ENCODE peak calls at places on chromosomes 12 and 14, in six cellular contexts. H is NCI-H1694 treated with DMSO at 0.1 percent for 48 hours, T is foreskin fibroblast, F is left cardiac atrium, A is stomach, M is thoracic aorta. L is an unnamed sample.

GRCh38 chr12:117126335-117126734 is 27.1 kb upstream of the TESC start:
- DNase-seq in H (no peak), T (no peak), F (no peak), A (no peak), M (no peak), L (no peak)

GRCh38 chr14:31550589-31550988 is 10.6 kb upstream of the NUBPL start:
- DNase-seq in H (no peak), T (no peak), F (no peak), A (no peak), M (no peak), L (no peak)

GRCh38 chr14:90781876-90782275 is 34.4 kb downstream of the TTC7B start:
- DNase-seq in H (no peak), T (no peak), F (no peak), A (no peak), M (no peak), L (no peak)

GRCh38 chr12:442235-442884 is 17.4 kb upstream of the B4GALNT3 start:
- DNase-seq in H (peak), T (peak), F (peak), A (peak), M (no peak), L (peak)

GRCh38 chr14:102285106-102285505 is 19.9 kb downstream of the MOK start:
- DNase-seq in H (no peak), T (no peak), F (no peak), A (no peak), M (no peak), L (no peak)

GRCh38 chr14:58747181-58747580 is 109.4 kb downstream of the DACT1 start:
- DNase-seq in H (no peak), T (peak), F (peak), A (no peak), M (no peak), L (peak)

GRCh38 chr12:15535287-15535895 is 213.1 kb downstream of the PTPRO start:
- DNase-seq in H (no peak), T (peak), F (no peak), A (no peak), M (no peak), L (no peak)

GRCh38 chr12:85843606-85844325 is 7.6 kb upstream of the RASSF9 start:
- DNase-seq in H (no peak), T (no peak), F (no peak), A (no peak), M (no peak), L (no peak)

GRCh38 chr14:104694991-104695659 is 5.7 kb downstream of the INF2 start:
- DNase-seq in H (no peak), T (no peak), F (no peak), A (peak), M (no peak), L (peak)

GRCh38 chr14:103543721-103544626 is 15.0 kb downstream of the TRMT61A start:
- DNase-seq in H (peak), T (peak), F (peak), A (no peak), M (no peak), L (peak)

GRCh38 chr12:30828686-30829085 is 73.9 kb upstream of the CAPRIN2 start:
- DNase-seq in H (no peak), T (no peak), F (no peak), A (no peak), M (no peak), L (no peak)

GRCh38 chr14:72632727-72633126 is 261.2 kb downstream of the DPF3 start:
- DNase-seq in H (no peak), T (no peak), F (no peak), A (no peak), M (no peak), L (no peak)

GRCh38 chr12:128920468-128920867 is 67.2 kb downstream of the GLT1D1 start:
- DNase-seq in H (no peak), T (peak), F (peak), A (no peak), M (peak), L (no peak)

GRCh38 chr12:28611501-28611900 is 421.2 kb downstream of the CCDC91 start:
- DNase-seq in H (no peak), T (no peak), F (no peak), A (no peak), M (no peak), L (peak)

GRCh38 chr12:67741234-67741633 is 92.7 kb downstream of the DYRK2 start:
- DNase-seq in H (no peak), T (no peak), F (no peak), A (no peak), M (no peak), L (no peak)

GRCh38 chr12:52434096-52434733 is at the start of gene KRT75:
- DNase-seq in H (no peak), T (peak), F (no peak), A (no peak), M (no peak), L (no peak)

GRCh38 chr14:58647777-58648176 is 10.0 kb downstream of the DACT1 start:
- DNase-seq in H (no peak), T (no peak), F (no peak), A (no peak), M (no peak), L (no peak)

GRCh38 chr12:108457006-108457733 is 57.9 kb upstream of the FICD start:
- DNase-seq in H (peak), T (peak), F (no peak), A (no peak), M (no peak), L (no peak)

GRCh38 chr12:50066402-50066801 is 9.0 kb downstream of the ASIC1 start:
- DNase-seq in H (no peak), T (peak), F (no peak), A (no peak), M (peak), L (peak)

GRCh38 chr12:30425445-30425844 is 270.2 kb downstream of the IPO8 start:
- DNase-seq in H (no peak), T (no peak), F (no peak), A (no peak), M (no peak), L (no peak)

GRCh38 chr14:89417111-89417468 is at the start of gene FOXN3:
- DNase-seq in H (peak), T (peak), F (peak), A (peak), M (peak), L (peak)

GRCh38 chr12:108594-108993 is 42.0 kb downstream of the IQSEC3 start:
- DNase-seq in H (no peak), T (peak), F (peak), A (peak), M (no peak), L (peak)

GRCh38 chr14:67526676-67527459 is 6.2 kb upstream of the PLEKHH1 start:
- DNase-seq in H (peak), T (peak), F (peak), A (peak), M (no peak), L (peak)

GRCh38 chr12:62656576-62657362 is 190.1 kb downstream of the MON2 start:
- DNase-seq in H (no peak), T (no peak), F (no peak), A (no peak), M (no peak), L (no peak)

GRCh38 chr12:20212658-20213387 is 155.5 kb upstream of the PDE3A start:
- DNase-seq in H (peak), T (peak), F (peak), A (peak), M (peak), L (peak)

GRCh38 chr12:102824218-102824835 is 92.7 kb downstream of the PAH start:
- DNase-seq in H (no peak), T (peak), F (peak), A (no peak), M (no peak), L (no peak)

GRCh38 chr14:67440513-67440912 is 28.5 kb upstream of the PLEK2 start:
- DNase-seq in H (no peak), T (no peak), F (no peak), A (no peak), M (no peak), L (peak)